ENCODE peak calls at places on chromosomes 16 and 17, in ten cellular contexts. Q, C, N, H, G, K, U, D, A and R are unnamed samples.

GRCh38 chr17:1629647-1630310 is 1.1 kb upstream of the SLC43A2 start:
- DNase-seq in U (peak), G (peak), D (peak), A (peak), K (peak), N (peak), C (peak), H (peak), Q (peak), R (no peak)

GRCh38 chr17:29874931-29875596 is 55.0 kb downstream of the SSH2 start:
- DNase-seq in C (no peak), U (no peak), K (no peak), G (no peak), H (no peak), Q (no peak), D (no peak), A (no peak), N (no peak), R (no peak)

GRCh38 chr17:27975146-27976011 is 67.1 kb upstream of the NLK start:
- DNase-seq in C (no peak), D (no peak), K (peak), U (no peak), H (no peak), A (no peak), Q (no peak), N (no peak), G (no peak), R (peak)

GRCh38 chr16:24939224-24939623 is 75.9 kb downstream of the ARHGAP17 start:
- DNase-seq in A (no peak), D (no peak), N (no peak), U (no peak), H (no peak), K (no peak), Q (no peak), C (no peak), G (no peak), R (no peak)

GRCh38 chr17:11900103-11900502 is 97.2 kb downstream of the ZNF18 start:
- DNase-seq in K (no peak), A (no peak), G (peak), U (no peak), Q (no peak), N (no peak), H (no peak), D (no peak), C (peak), R (no peak)

GRCh38 chr16:3035972-3036725 is 595 bp downstream of the BICDL2 start:
- DNase-seq in D (peak), U (peak), G (no peak), C (no peak), Q (no peak), A (no peak), N (no peak), K (peak), H (peak), R (no peak)

GRCh38 chr17:82684207-82684903 is 14.1 kb downstream of the RAB40B start:
- DNase-seq in C (no peak), U (no peak), H (peak), Q (no peak), D (peak), A (no peak), N (no peak), K (peak), G (no peak), R (no peak)

GRCh38 chr16:23172549-23172948 is 10.0 kb upstream of the SCNN1G start:
- DNase-seq in N (no peak), D (no peak), U (no peak), C (no peak), A (no peak), G (no peak), K (no peak), H (no peak), Q (no peak), R (no peak)

GRCh38 chr16:86566966-86567700 is 504 bp downstream of the FOXC2 start:
- DNase-seq in U (peak), Q (peak), K (no peak), A (peak), C (no peak), G (peak), D (no peak), H (no peak), N (peak), R (no peak)

GRCh38 chr17:79577485-79578187 is 33.2 kb downstream of the RBFOX3 start:
- DNase-seq in H (no peak), D (no peak), N (no peak), K (no peak), U (no peak), C (no peak), Q (no peak), G (no peak), A (no peak), R (no peak)

GRCh38 chr17:66782866-66783265 is 52.1 kb upstream of the CACNG5 start:
- DNase-seq in N (no peak), A (no peak), D (no peak), Q (peak), G (no peak), H (no peak), K (no peak), C (no peak), U (no peak), R (no peak)

GRCh38 chr16:89744813-89745212 is 23.5 kb downstream of the ZNF276 start:
- DNase-seq in Q (no peak), U (no peak), A (no peak), C (peak), G (peak), D (no peak), N (no peak), K (no peak), H (no peak), R (no peak)

GRCh38 chr17:79902146-79902791 is 63.0 kb upstream of the CBX4 start:
- DNase-seq in C (no peak), D (no peak), K (no peak), H (no peak), G (no peak), Q (no peak), U (peak), N (no peak), A (no peak), R (no peak)

GRCh38 chr16:86046026-86046713 is 147.2 kb downstream of the IRF8 start:
- DNase-seq in G (no peak), Q (no peak), H (no peak), A (no peak), K (no peak), D (no peak), U (no peak), N (no peak), C (no peak), R (no peak)

GRCh38 chr17:16987830-16988601 is 16.1 kb upstream of the TNFRSF13B start:
- DNase-seq in H (peak), D (no peak), N (peak), G (peak), K (no peak), U (peak), Q (peak), A (peak), C (peak), R (peak)

GRCh38 chr16:23155445-23156049 is 6.3 kb upstream of the USP31 start:
- DNase-seq in N (peak), D (no peak), H (peak), U (peak), A (no peak), C (peak), Q (peak), K (peak), G (no peak), R (no peak)

GRCh38 chr17:57143341-57143740 is 58.3 kb downstream of the AKAP1 start:
- DNase-seq in N (no peak), D (no peak), U (no peak), G (no peak), A (no peak), Q (no peak), H (no peak), C (no peak), K (no peak), R (no peak)

GRCh38 chr17:7407033-7407432 is 612 bp upstream of the NLGN2 start:
- DNase-seq in K (no peak), H (no peak), A (no peak), Q (no peak), C (no peak), G (no peak), D (no peak), N (no peak), U (peak), R (no peak)

GRCh38 chr17:19002805-19003542 is 1.6 kb downstream of the FAM83G start:
- DNase-seq in H (no peak), D (peak), G (no peak), A (no peak), U (no peak), Q (no peak), K (no peak), C (no peak), N (no peak), R (peak)

GRCh38 chr17:27233059-27233458 is 60.9 kb upstream of the WSB1 start:
- DNase-seq in C (no peak), D (no peak), Q (no peak), N (no peak), G (no peak), A (no peak), H (no peak), U (no peak), K (no peak), R (no peak)

GRCh38 chr17:50507871-50508572 is at the start of gene MYCBPAP:
- DNase-seq in G (peak), C (peak), K (peak), D (peak), U (peak), Q (peak), H (peak), N (peak), A (peak), R (peak)

GRCh38 chr16:3274490-3274889 is 8.8 kb upstream of the ZNF263 start:
- DNase-seq in U (no peak), A (no peak), D (no peak), H (no peak), Q (no peak), N (peak), C (no peak), K (no peak), G (no peak), R (no peak)

GRCh38 chr16:969508-970378 is 1.0 kb downstream of the LMF1 start:
- DNase-seq in A (no peak), U (peak), D (no peak), G (peak), Q (no peak), N (peak), K (peak), H (no peak), C (peak), R (no peak)

GRCh38 chr17:51434434-51435170 is 174.3 kb downstream of the UTP18 start:
- DNase-seq in N (no peak), G (no peak), C (no peak), K (no peak), H (no peak), U (no peak), Q (no peak), D (no peak), A (no peak), R (no peak)

GRCh38 chr17:83078378-83079339 is 750 bp upstream of the METRNL start:
- DNase-seq in G (no peak), A (no peak), Q (no peak), D (no peak), K (no peak), N (peak), U (no peak), H (no peak), C (no peak), R (no peak)

GRCh38 chr17:8002646-8003593 is 505 bp downstream of the GUCY2D start:
- DNase-seq in A (no peak), C (no peak), N (no peak), G (no peak), U (peak), K (no peak), D (peak), H (no peak), Q (peak), R (no peak)

GRCh38 chr17:78168906-78169793 is 769 bp downstream of the SYNGR2 start:
- DNase-seq in Q (peak), G (peak), H (peak), C (peak), A (peak), N (peak), K (peak), D (peak), U (peak), R (peak)

GRCh38 chr17:51147641-51148040 is 5.7 kb upstream of the NME1 start:
- DNase-seq in U (no peak), C (no peak), D (no peak), Q (no peak), N (no peak), A (no peak), G (no peak), K (no peak), H (no peak), R (peak)

GRCh38 chr16:1003551-1004347 is 22.2 kb downstream of the SOX8 start:
- DNase-seq in N (no peak), D (no peak), U (no peak), G (no peak), Q (no peak), K (no peak), A (no peak), C (no peak), H (no peak), R (no peak)

GRCh38 chr17:47760409-47761140 is 27.5 kb downstream of the TBX21 start:
- DNase-seq in N (no peak), K (no peak), Q (no peak), D (no peak), H (no peak), U (no peak), G (no peak), A (no peak), C (no peak), R (no peak)

GRCh38 chr17:61380836-61381525 is 18.7 kb upstream of the TBX2 start:
- DNase-seq in D (no peak), G (no peak), K (no peak), U (no peak), N (no peak), H (no peak), A (no peak), Q (no peak), C (no peak), R (no peak)

GRCh38 chr17:1880851-1881630 is 51.2 kb downstream of the RPA1 start:
- DNase-seq in H (no peak), A (no peak), Q (no peak), G (no peak), U (no peak), D (no peak), C (no peak), N (no peak), K (no peak), R (no peak)

GRCh38 chr16:30903596-30903995 is 7.2 kb downstream of the CTF1 start:
- DNase-seq in U (no peak), A (peak), D (no peak), K (no peak), Q (no peak), H (no peak), N (no peak), G (no peak), C (peak), R (no peak)

GRCh38 chr17:73657473-73658116 is 13.3 kb upstream of the SDK2 start:
- DNase-seq in Q (peak), K (peak), U (peak), C (peak), D (peak), N (peak), H (peak), G (peak), A (no peak), R (no peak)
- TF ChIP-seq CTCF in Q (peak), K (peak), U (peak), C (peak), D (peak), N (peak), H (peak), G (peak), A (peak), R (peak)

GRCh38 chr16:67016681-67017450 is 12.1 kb upstream of the CBFB start:
- DNase-seq in C (peak), U (no peak), G (no peak), H (no peak), K (no peak), N (no peak), A (peak), Q (no peak), D (no peak), R (no peak)

GRCh38 chr16:67016143-67016542 is 12.8 kb upstream of the CBFB start:
- DNase-seq in A (no peak), U (no peak), D (no peak), C (peak), K (no peak), N (no peak), G (no peak), H (no peak), Q (no peak), R (no peak)

GRCh38 chr16:67019171-67019570 is 9.8 kb upstream of the CBFB start:
- DNase-seq in Q (no peak), G (no peak), N (no peak), C (no peak), A (peak), U (no peak), K (no peak), D (no peak), H (no peak), R (no peak)

GRCh38 chr16:67017451-67017750 is 11.5 kb upstream of the CBFB start:
- DNase-seq in A (peak), N (no peak), Q (no peak), K (no peak), H (no peak), D (no peak), G (no peak), U (no peak), C (peak), R (no peak)

DNA sequence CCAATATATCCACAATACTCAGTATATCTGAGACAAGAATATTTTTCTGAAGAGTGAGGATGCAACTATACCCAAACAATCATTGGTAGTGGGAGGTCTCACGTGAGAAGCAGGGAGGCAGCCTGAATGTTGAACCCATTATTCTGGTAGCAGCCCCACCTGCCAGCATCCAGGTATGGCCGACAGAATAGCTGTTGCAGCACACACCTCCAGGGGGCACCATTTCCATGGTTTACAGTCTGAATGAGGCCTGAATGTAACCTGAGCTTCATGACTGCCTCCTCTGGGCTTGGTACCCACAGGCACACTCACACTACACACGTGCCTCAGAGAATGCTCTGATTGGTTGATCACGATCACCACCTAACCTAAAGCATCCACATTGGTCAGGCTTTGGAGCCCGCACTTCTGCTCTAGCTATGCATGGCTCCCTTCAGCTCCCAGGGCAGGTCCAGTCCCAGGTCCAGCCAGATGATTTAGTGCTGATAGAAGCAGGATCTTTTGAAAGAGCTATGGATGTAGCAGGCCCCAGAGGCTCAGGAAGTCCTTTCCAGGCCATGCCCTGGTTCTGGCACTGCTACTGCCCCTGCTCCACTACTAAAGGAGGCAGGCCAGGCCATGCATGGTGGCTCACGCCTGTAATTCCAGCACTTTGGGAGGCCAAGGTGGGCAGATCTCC is 11.0 kb upstream of the CBFB start:
- DNase-seq in U (peak), G (no peak), K (peak), H (peak), Q (peak), A (peak), C (peak), N (peak), D (peak), R (peak)
- TF ChIP-seq CTCF in U (peak), G (peak), K (peak), H (peak), Q (peak), A (no peak), C (peak), N (peak), D (peak), R (peak)

GRCh38 chr16:81831722-81832126 is 52.6 kb downstream of the PLCG2 start:
- DNase-seq in A (peak), Q (peak), K (peak), D (no peak), U (peak), G (peak), H (peak), C (peak), N (no peak), R (no peak)
- TF ChIP-seq CTCF in A (no peak), Q (no peak), K (no peak), D (no peak), U (no peak), G (no peak), H (no peak), C (no peak), N (no peak), R (no peak)

GRCh38 chr16:27692576-27692975 is 142.6 kb downstream of the KATNIP start:
- DNase-seq in G (no peak), C (no peak), K (no peak), A (peak), D (no peak), H (no peak), Q (no peak), U (no peak), N (no peak), R (no peak)

GRCh38 chr16:27689711-27690110 is 139.8 kb downstream of the KATNIP start:
- DNase-seq in N (no peak), C (no peak), K (no peak), D (no peak), H (no peak), Q (no peak), U (no peak), G (no peak), A (no peak), R (no peak)

GRCh38 chr16:27691717-27692116 is 141.8 kb downstream of the KATNIP start:
- DNase-seq in A (no peak), D (no peak), N (no peak), U (no peak), H (no peak), Q (no peak), K (no peak), G (no peak), C (no peak), R (no peak)

GRCh38 chr16:27687605-27688004 is 137.7 kb downstream of the KATNIP start:
- DNase-seq in K (no peak), C (no peak), Q (no peak), N (no peak), H (no peak), U (no peak), D (no peak), A (no peak), G (no peak), R (no peak)

GRCh38 chr16:27690604-27691003 is 140.7 kb downstream of the KATNIP start:
- DNase-seq in D (no peak), A (peak), K (no peak), G (no peak), Q (peak), C (no peak), U (peak), H (no peak), N (no peak), R (peak)
- TF ChIP-seq CTCF in D (no peak), A (peak), K (no peak), G (peak), Q (peak), C (peak), U (peak), H (peak), N (peak), R (peak)

GRCh38 chr17:39161967-39162366 is 4.0 kb downstream of the ARL5C start:
- DNase-seq in G (no peak), U (no peak), C (no peak), A (no peak), K (no peak), N (no peak), Q (no peak), D (no peak), H (no peak), R (no peak)
- TF ChIP-seq CTCF in G (no peak), U (no peak), C (no peak), A (no peak), K (no peak), N (no peak), Q (no peak), D (no peak), H (no peak), R (no peak)

DNA sequence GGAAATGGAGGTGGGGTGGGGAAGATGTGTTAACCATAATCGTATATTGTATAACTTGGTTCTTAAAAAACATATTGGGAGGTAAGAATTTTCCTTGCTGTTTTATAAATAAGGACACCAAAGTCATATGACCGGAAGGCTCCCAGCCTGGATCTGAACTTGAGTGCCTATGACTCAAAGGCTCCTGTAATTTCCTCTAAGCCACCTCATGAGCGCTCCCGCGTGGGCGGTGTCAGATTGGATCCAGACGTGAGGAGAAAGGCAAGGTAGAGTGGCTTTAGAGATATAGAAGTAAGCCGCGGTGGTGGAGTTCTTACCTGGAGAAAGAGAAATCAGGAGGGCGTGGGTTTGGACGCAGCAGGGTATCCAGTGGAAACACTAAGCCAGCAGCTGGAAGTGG is 196.2 kb upstream of the NLRP1 start:
- DNase-seq in K (no peak), G (no peak), D (no peak), Q (no peak), N (no peak), A (no peak), C (no peak), H (no peak), U (no peak), R (peak)
- TF ChIP-seq CTCF in K (no peak), G (no peak), D (no peak), Q (no peak), N (no peak), A (no peak), C (no peak), H (no peak), U (peak), R (peak)